ENCODE peak calls at places on chromosomes 12 and 14, in seven cellular contexts. D, C, V, W, J, Z and A are unnamed samples.

GRCh38 chr12:110853856-110854255 is 7.1 kb downstream of the CCDC63 start:
- DNase-seq in W (no peak), J (no peak), D (no peak), Z (no peak), V (peak), C (no peak), A (no peak)

GRCh38 chr12:59030415-59030814 is 110.1 kb upstream of the LRIG3 start:
- DNase-seq in D (no peak), C (no peak), W (no peak), V (no peak), J (peak), Z (no peak), A (no peak)

GRCh38 chr12:30990776-30991175 is 64.2 kb downstream of the TSPAN11 start:
- DNase-seq in C (no peak), D (no peak), Z (no peak), W (no peak), V (no peak), J (no peak), A (no peak)

GRCh38 chr12:56034586-56035332 is 7.0 kb upstream of the RPS26 start:
- DNase-seq in D (no peak), J (no peak), Z (no peak), W (no peak), C (no peak), V (no peak), A (no peak)

GRCh38 chr12:49110191-49111155 is at the start of gene LMBR1L:
- DNase-seq in J (peak), D (peak), V (peak), C (peak), Z (peak), W (peak), A (peak)

GRCh38 chr14:68520637-68521556 is 272.0 kb downstream of the ZFP36L1 start:
- DNase-seq in D (peak), C (no peak), J (peak), W (no peak), Z (no peak), V (no peak), A (no peak)

GRCh38 chr12:44000309-44000952 is 164.6 kb downstream of the TMEM117 start:
- DNase-seq in D (peak), W (no peak), V (peak), J (peak), Z (peak), C (no peak), A (no peak)

GRCh38 chr12:65822732-65823480 is 1.4 kb upstream of the HMGA2 start:
- DNase-seq in V (peak), Z (peak), C (no peak), W (no peak), D (peak), J (peak), A (no peak)

GRCh38 chr12:115871714-115872113 is 405.8 kb downstream of the MED13L start:
- DNase-seq in C (no peak), D (no peak), V (peak), J (no peak), W (no peak), Z (peak), A (no peak)

GRCh38 chr12:527729-528128 is 68.0 kb downstream of the B4GALNT3 start:
- DNase-seq in C (no peak), V (no peak), D (no peak), Z (no peak), J (no peak), W (no peak), A (no peak)

GRCh38 chr12:94954029-94954685 is 49.3 kb downstream of the NDUFA12 start:
- DNase-seq in D (peak), J (peak), C (no peak), W (no peak), Z (peak), V (peak), A (no peak)

GRCh38 chr12:24937553-24938244 is 11.2 kb downstream of the BCAT1 start:
- DNase-seq in Z (peak), C (no peak), V (no peak), J (no peak), D (no peak), W (no peak), A (no peak)

GRCh38 chr12:96501139-96501741 is 11.9 kb downstream of the CFAP54 start:
- DNase-seq in C (no peak), D (peak), W (no peak), Z (peak), J (peak), V (peak), A (peak)

GRCh38 chr12:22415342-22416309 is 81.1 kb upstream of the ST8SIA1 start:
- DNase-seq in C (no peak), W (no peak), V (no peak), D (peak), J (peak), Z (peak), A (no peak)

GRCh38 chr12:53561590-53561953 is 54.3 kb upstream of the NPFF start:
- DNase-seq in W (no peak), J (no peak), V (peak), Z (peak), D (peak), C (no peak), A (no peak)

GRCh38 chr14:33515441-33515840 is 435.4 kb downstream of the EGLN3 start:
- DNase-seq in V (no peak), D (no peak), C (no peak), W (no peak), J (no peak), Z (peak), A (no peak)

GRCh38 chr14:85533821-85534271 is 3.9 kb downstream of the FLRT2 start:
- DNase-seq in Z (no peak), V (peak), C (no peak), D (peak), W (peak), J (peak), A (peak)

GRCh38 chr12:109140560-109140959 is 24.2 kb downstream of the ACACB start:
- DNase-seq in C (no peak), Z (no peak), J (peak), W (peak), V (no peak), D (no peak), A (no peak)

GRCh38 chr14:102317564-102318248 is 1.8 kb upstream of the ZNF839 start:
- DNase-seq in C (no peak), D (peak), W (peak), Z (no peak), J (no peak), V (no peak), A (no peak)

GRCh38 chr12:12562016-12562483 is 613 bp downstream of the DUSP16 start:
- DNase-seq in J (peak), W (peak), V (peak), Z (no peak), C (no peak), D (no peak), A (no peak)

DNA sequence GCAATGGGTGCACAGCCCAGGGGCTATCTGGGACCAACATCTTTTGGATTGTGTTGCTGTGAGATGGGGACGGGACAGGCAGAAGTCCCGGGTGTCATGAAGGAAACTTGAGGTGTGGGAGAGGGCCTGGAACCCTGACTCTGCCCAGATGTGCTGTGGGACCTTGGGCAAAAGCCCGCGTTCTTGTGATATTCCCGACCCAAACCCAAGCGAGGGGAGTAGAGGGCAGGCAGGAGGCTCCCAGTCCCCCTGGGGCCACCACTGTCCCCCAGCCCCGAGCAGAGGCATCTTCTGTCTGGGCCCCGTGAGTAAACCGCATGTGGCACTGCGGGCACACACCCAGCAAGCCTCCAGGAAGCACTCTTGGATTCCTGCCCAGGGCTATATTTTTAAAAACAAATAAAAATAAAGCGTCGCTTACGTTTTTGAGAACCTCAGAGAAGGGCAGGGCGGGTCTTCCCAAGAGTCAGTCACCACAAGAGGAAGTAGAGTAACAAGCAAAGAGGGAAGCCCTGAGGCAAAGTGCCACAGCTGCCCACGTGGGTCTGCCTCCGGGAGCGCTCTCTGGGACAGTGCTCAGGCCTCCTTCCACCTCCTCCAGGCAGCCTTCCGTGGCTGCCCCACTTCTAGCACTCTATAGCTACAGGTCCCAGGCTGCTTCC is 39.5 kb downstream of the BEGAIN start:
- DNase-seq in Z (no peak), W (peak), V (peak), D (no peak), C (no peak), J (peak), A (no peak)
- H3K4me3 ChIP-seq in Z (no peak), W (no peak), V (no peak), D (no peak), C (no peak), J (no peak), A (peak)

DNA sequence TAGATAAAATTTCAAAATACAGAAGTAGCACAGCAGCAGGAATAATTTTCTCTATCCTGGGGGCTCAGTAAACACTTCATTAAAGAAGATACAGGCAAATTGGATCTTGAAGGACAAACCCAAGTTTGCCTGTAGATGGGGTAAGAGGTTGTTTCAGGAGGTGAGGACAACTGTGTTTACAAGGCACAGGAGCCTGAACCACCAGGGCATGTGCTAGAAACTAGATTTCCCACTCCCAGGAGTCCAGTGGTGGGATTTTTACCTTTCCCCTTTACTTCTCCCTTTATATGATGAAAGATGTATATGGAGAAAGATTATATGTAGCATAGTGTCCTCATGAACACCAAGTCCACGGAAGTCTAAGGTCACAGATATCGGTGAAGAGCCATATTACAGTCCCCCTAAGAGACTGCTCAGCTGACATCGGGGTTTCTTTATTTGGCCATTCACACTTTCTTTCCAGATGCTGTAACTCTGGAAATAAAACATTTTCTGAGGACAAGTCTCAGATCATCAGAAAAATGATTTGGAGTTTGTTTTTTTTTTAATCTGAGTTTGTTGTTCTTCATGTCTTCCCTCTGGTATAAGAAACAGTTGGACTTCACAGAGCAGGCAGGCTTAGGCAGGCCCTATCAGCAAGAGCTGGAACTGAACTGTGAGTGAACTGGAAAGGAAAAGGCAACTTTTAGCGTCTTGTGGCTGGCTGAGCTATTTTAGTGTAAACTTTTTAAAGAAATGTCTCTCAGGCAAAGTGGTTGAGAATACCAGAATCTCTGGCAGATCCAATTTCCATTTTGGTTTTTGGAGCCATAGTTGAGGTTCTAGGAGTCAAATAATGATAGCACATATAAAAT is 8.0 kb upstream of the EVL start:
- DNase-seq in Z (no peak), D (peak), C (no peak), V (peak), W (no peak), J (no peak), A (no peak)
- TF ChIP-seq CTCF in Z (no peak), D (peak), C (peak), V (peak), W (peak), J (no peak), A (no peak)

DNA sequence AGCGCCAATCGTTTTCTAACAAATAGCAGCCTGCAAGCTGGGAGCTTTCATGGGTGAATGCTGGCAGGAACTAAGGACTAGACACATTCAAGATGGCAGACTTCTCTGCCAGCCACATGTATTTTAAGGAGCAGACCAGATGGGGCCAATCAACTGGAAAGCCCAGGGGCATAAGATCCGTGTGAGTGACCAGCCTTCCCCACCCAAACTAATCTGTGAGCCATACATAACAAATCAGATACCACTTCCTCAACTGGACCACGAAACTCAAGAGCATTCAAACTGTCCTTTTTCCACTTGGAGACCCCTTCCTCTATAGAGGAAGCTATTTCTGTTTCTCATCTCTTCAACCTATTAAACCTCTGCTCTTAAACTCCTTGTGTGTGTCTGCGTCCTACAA is 9.7 kb downstream of the TCL1B start:
- DNase-seq in D (no peak), C (no peak), V (no peak), Z (no peak), W (no peak), J (no peak), A (no peak)
- H3K27ac ChIP-seq in D (no peak), C (no peak), V (no peak), Z (no peak), W (no peak), J (no peak), A (no peak)

DNA sequence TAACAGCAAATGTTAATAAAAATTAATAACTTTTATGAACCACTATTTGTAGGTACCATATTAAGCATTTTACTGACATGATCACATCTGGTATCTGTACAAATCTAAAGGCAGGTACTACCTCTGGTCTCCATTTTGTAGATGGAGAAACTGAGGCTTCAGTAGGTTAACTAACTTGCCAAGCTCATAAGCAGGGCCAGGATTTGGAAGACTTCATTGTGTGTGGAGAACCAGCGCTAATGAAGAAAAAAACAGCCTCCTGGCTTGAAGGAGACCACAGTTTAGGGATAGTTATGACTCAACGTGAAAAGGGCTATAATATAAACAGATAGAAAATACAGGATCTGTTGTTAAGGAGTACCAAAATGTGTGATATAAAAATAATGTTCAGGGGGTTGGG is 1.0 kb downstream of the NUP37 start:
- DNase-seq in Z (peak), D (no peak), J (no peak), V (peak), C (no peak), W (no peak), A (no peak)
- H3K4me3 ChIP-seq in Z (peak), D (peak), J (no peak), V (peak), C (peak), W (peak), A (peak)

GRCh38 chr12:48105321-48105866 is 485 bp downstream of the SENP1 start:
- DNase-seq in W (no peak), C (no peak), D (peak), J (no peak), Z (peak), V (peak), A (no peak)

GRCh38 chr12:48104531-48104930 is 1.3 kb downstream of the SENP1 start:
- DNase-seq in Z (no peak), J (no peak), D (peak), V (no peak), C (no peak), W (no peak), A (no peak)

GRCh38 chr12:48107252-48107613 is 1.4 kb upstream of the SENP1 start:
- DNase-seq in W (no peak), J (no peak), D (no peak), C (no peak), Z (no peak), V (no peak), A (no peak)

GRCh38 chr12:48106574-48107251 is 834 bp upstream of the SENP1 start:
- DNase-seq in W (no peak), J (no peak), V (no peak), Z (no peak), D (no peak), C (no peak), A (no peak)

DNA sequence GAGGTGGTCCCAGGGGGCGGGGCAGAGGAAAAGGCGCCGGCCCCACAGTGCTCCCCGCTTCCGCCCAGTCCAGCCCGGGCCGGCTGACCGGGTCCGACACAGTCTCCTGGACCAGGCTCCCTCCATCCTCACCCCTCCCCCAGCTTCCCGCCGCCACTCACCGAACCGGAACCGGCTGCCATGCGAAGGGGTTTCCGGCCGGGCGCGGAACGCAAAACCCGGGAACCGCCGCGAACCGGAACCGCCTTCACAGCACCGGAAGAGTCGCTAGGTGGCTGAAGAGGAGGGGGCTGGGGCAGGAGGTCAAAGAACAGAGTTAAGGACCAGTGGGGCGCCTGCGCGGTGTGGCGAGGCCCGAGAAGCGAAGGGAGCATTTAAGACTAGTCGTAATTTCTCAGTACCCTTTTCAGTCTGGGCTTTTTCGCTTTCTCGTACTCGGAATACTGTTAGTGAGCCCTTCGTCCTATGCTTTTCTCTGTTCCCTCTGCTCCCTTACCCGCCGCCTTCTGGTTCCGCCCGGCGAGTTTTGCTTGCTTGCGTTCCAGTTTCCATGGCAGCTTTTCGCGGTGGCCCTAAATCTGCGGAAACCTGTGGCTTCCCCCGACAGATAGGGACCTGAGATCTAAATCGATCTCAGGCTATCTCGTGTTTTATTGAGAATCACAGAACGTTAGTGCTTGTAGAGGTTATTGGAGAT is at the start of gene SENP1:
- DNase-seq in C (peak), D (peak), J (peak), W (peak), Z (peak), V (peak), A (peak)
- TF ChIP-seq CTCF in C (no peak), D (peak), J (no peak), W (peak), Z (no peak), V (peak), A (no peak)